ENCODE peak calls at places on chromosomes 1 and 21, in four cellular contexts. B, F, K and D are unnamed samples.

GRCh38 chr21:36479415-36480402 is at the start of gene CLDN14:
- DNase-seq in F (no peak), K (peak), B (no peak), D (no peak)

GRCh38 chr1:179506199-179506598 is 69.5 kb downstream of the NPHS2 start:
- DNase-seq in B (no peak), K (no peak), F (no peak), D (no peak)

GRCh38 chr1:183209533-183210158 is 23.6 kb downstream of the LAMC2 start:
- DNase-seq in F (no peak), B (peak), K (peak), D (no peak)

GRCh38 chr1:115975569-115976061 is 698 bp upstream of the SLC22A15 start:
- DNase-seq in B (no peak), F (no peak), K (no peak), D (no peak)

GRCh38 chr1:160376525-160377131 is 9.8 kb downstream of the NHLH1 start:
- DNase-seq in K (peak), B (no peak), F (no peak), D (no peak)

GRCh38 chr1:114610546-114611245 is 29.3 kb upstream of the BCAS2 start:
- DNase-seq in K (peak), F (no peak), B (no peak), D (no peak)

GRCh38 chr1:32485554-32486255 is 20.8 kb downstream of the ZBTB8B start:
- DNase-seq in F (no peak), K (no peak), B (no peak), D (no peak)

GRCh38 chr1:208170252-208170651 is 73.9 kb downstream of the PLXNA2 start:
- DNase-seq in F (no peak), B (no peak), K (no peak), D (no peak)

GRCh38 chr21:32753818-32754610 is 17.5 kb downstream of the PAXBP1 start:
- DNase-seq in F (no peak), K (no peak), B (no peak), D (no peak)

GRCh38 chr1:31753623-31754349 is 10.4 kb downstream of the ADGRB2 start:
- DNase-seq in B (no peak), K (peak), F (no peak), D (no peak)

GRCh38 chr1:91809267-91809666 is 76.7 kb downstream of the TGFBR3 start:
- DNase-seq in K (peak), B (no peak), F (no peak), D (no peak)

GRCh38 chr1:156103521-156103947 is 11.0 kb upstream of the LMNA start:
- DNase-seq in K (peak), B (no peak), F (no peak), D (no peak)

GRCh38 chr21:45289655-45290515 is 2.2 kb upstream of the POFUT2 start:
- DNase-seq in F (no peak), B (no peak), K (peak), D (no peak)

GRCh38 chr1:235402457-235403200 is 35.4 kb downstream of the TBCE start:
- DNase-seq in B (no peak), F (no peak), K (no peak), D (no peak)

GRCh38 chr1:4089421-4090175 is 189.5 kb upstream of the C1orf174 start:
- DNase-seq in K (no peak), F (no peak), B (no peak), D (no peak)

GRCh38 chr1:97864615-97865014 is 56.2 kb downstream of the DPYD start:
- DNase-seq in K (no peak), F (no peak), B (no peak), D (no peak)

GRCh38 chr1:938088-938683 is 14.5 kb downstream of the SAMD11 start:
- DNase-seq in K (peak), B (no peak), F (no peak), D (no peak)

DNA sequence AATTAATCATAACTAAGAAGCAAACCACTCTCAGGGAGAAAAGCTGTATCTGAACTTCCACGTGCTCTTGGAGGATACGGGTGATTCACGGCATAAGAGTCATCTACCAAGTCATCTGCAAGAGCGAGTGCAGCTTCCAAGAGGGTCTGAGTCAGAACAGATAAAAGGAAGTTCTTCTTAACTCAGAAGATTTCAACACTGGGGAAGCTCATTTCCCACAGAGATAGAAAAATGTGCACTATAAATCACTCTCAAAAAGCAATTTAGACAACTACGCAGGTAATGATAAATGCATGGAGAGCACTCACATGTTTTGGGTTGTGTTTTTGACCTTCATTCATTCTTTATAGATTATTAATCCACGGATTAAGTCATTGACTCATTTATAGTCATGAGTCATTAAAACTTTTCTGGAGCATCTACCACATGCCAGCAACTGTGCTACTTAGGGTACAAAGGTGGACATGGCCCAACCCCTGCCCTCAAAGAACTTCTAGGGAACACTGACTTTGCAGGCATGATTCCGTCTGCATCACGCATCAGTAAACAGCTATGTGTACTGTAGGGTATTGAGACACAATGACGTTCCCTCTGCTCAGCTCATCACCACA is 20.8 kb downstream of the KCNJ15 start:
- DNase-seq in B (peak), F (no peak), K (peak), D (peak)
- TF ChIP-seq CTCF in B (no peak), F (no peak), K (no peak), D (no peak)

DNA sequence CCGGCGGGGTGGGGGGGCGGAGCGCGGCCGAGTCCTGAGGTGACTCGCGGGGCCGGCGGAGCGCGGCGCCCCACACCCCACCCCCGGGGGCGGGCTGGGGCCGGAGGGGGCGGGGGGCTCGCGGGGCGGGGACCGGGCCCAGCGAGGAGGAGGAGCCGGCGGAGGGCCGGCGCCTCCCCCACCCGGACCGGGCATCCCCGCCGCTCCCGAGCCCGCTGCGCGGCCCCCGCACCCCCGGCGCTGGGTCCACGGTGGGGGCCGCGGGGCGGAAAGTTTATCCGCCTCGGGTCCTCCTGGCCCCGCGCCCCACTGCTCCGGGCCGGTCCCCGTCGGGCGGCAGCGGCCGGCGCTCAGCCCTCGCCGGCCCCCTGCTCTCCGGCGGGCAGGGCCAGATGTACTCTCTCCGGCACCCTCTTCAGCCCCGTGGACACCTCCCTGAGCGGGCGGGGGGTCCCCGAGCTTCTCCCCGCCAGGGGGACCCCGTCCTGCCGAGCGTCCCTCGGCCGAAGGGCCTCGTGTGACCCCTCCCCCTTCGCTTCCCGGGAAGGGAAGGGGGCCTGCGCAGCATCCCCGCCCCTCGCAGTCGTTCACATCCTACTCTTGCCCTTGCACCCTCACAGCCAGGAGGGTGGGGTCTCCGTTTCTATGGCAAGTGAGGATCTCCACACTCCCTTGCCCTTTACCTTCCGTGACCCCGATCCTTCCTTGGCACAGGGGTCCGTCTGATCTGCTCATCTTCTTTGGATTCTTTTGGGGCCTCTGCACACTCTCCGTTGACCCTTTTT is 659 bp downstream of the CAMTA1 start:
- DNase-seq in F (peak), B (no peak), K (peak), D (no peak)
- TF ChIP-seq CTCF in F (no peak), B (peak), K (no peak), D (no peak)

GRCh38 chr1:2106681-2107405 is 56.6 kb downstream of the PRKCZ start:
- DNase-seq in K (no peak), B (no peak), F (no peak), D (peak)

GRCh38 chr1:2103266-2103900 is 53.2 kb downstream of the PRKCZ start:
- DNase-seq in B (no peak), F (no peak), K (no peak), D (peak)

GRCh38 chr1:2103901-2104590 is 53.8 kb downstream of the PRKCZ start:
- DNase-seq in B (no peak), F (no peak), K (no peak), D (peak)

GRCh38 chr1:2105781-2106524 is 55.7 kb downstream of the PRKCZ start:
- DNase-seq in K (no peak), F (no peak), B (no peak), D (peak)

GRCh38 chr1:2104621-2105427 is 54.6 kb downstream of the PRKCZ start:
- DNase-seq in F (no peak), B (no peak), K (no peak), D (peak)
- TF ChIP-seq CTCF in F (no peak), B (peak), K (no peak), D (no peak)

GRCh38 chr1:233723387-233723786 is 109.5 kb downstream of the KCNK1 start:
- DNase-seq in K (no peak), F (no peak), B (no peak), D (no peak)

GRCh38 chr1:233722212-233722979 is 108.5 kb downstream of the KCNK1 start:
- DNase-seq in B (no peak), F (no peak), K (no peak), D (no peak)

GRCh38 chr1:233718057-233718456 is 104.2 kb downstream of the KCNK1 start:
- DNase-seq in B (no peak), F (no peak), K (no peak), D (no peak)

GRCh38 chr1:233721003-233721595 is 107.2 kb downstream of the KCNK1 start:
- DNase-seq in B (no peak), F (no peak), K (no peak), D (no peak)

GRCh38 chr1:233719626-233720334 is 105.9 kb downstream of the KCNK1 start:
- DNase-seq in K (no peak), B (no peak), F (no peak), D (no peak)
- TF ChIP-seq CTCF in K (no peak), B (no peak), F (no peak), D (no peak)

GRCh38 chr21:39125752-39126485 is 57.3 kb downstream of the PSMG1 start:
- DNase-seq in F (no peak), K (peak), B (no peak), D (peak)
- TF ChIP-seq CTCF in F (no peak), K (peak), B (peak), D (peak)

GRCh38 chr1:153533689-153534201 is 2.0 kb downstream of the S100A6 start:
- DNase-seq in F (no peak), B (no peak), K (peak), D (peak)

GRCh38 chr1:153534226-153534932 is 1.4 kb downstream of the S100A6 start:
- DNase-seq in K (peak), F (no peak), B (no peak), D (no peak)

GRCh38 chr1:153536618-153537375 is 1.0 kb upstream of the S100A6 start:
- DNase-seq in F (no peak), B (no peak), K (no peak), D (no peak)

GRCh38 chr1:153535664-153536585 is at the start of gene S100A6:
- DNase-seq in F (peak), K (peak), B (no peak), D (peak)

DNA sequence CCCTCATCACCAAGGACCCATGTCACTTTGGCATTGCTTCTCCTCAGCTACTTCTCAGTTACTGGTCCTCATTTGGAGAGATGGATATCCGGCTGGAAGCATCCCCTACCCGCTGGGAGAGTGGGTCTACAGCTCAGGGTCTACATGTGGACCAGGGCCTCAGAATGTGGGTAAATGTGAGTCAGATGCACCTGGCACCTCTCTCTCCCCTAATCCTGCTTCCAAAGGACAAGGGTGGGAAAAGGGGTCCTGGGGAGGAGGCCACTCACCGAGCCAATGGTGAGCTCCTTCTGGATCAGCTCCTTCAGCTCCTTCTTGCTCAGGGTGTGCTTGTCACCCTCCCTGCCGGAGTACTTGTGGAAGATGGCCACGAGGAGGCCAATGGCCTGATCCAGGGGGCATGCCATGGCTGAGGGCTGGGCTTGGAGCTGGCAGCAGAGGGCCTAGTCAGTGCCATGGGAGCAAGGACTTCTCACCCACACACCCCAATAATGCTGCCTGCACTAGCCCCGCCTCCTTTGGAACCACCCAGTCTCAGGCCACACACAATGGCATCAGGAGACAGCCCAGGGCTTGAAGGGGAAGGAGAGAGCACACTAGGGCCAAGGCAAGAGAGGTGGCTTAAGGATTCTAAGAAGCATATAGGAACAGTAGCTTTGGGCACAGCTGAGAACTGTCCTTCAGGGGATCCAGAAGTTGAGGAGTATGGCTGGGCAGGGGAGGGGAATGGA is 693 bp downstream of the S100A6 start:
- DNase-seq in B (no peak), F (no peak), K (peak), D (peak)
- TF ChIP-seq CTCF in B (peak), F (no peak), K (no peak), D (no peak)

GRCh38 chr1:28983091-28983490 is 68.7 kb downstream of the EPB41 start:
- DNase-seq in F (no peak), B (no peak), K (no peak), D (no peak)
- TF ChIP-seq CTCF in F (no peak), B (no peak), K (no peak), D (no peak)

DNA sequence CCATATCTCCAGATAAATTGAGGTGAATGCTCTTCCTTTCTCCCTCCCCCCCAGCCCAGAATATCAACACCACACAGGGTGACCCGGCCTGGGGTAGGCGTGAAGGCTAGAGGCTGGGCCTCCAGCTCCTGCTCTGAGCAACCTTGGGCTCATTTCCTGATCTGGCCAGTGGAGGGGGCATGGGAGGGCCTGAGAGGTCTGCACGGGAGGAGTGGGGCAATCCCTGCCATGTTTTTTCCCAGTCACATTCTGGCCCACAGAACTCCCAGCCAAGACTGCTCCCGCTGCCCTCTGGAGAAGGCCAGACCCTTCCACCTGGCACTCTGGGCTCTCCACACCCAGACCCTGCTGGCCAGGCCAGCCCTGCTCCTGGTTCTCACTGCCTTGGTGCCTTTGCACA is 3.9 kb downstream of the CLDN19 start:
- DNase-seq in B (no peak), K (peak), F (no peak), D (no peak)
- TF ChIP-seq CTCF in B (peak), K (peak), F (no peak), D (peak)

DNA sequence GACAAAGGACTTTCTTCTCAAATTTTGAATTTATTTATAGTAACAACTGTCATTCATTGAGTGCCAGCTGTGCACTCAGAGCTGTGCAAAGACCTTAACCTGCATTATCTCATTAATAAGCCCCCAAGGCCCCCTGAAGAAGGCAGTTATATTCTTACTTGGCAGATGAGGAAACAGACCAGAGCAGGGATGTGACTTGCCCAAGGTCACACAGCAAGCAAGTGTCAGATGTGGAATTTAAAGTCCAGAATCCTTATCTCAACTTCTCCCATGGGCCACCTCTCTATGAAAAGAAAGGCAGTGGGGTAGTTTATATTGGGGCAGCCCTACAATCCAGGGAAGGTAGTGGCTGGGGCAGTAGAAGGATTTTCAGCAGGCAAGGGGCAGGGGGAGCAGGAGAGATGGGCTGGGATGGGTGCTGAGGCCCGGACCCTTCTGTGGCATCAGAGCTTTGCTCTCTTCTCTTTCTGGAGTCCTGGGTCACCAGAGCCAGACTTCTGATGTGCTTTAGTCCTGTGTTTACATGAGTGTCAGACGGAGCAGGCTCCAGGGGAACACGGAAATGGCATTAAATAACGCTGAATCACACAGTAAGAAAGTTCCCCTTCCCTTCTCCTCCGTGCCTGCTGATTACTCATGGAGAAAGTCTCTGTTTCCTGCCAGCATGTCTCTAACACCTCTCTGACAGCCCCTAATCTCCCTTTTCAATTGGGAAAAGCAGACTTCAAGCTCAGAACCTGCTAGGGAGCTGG is 39.5 kb downstream of the EPHB2 start:
- DNase-seq in B (peak), K (peak), F (no peak), D (peak)
- TF ChIP-seq CTCF in B (no peak), K (no peak), F (no peak), D (no peak)